ENCODE peak calls at places on chromosome 16, in four cellular contexts. J is left ventricle myocardium inferior, A is prostate gland, V is mucosa of descending colon. Y is an unnamed sample.

GRCh38 chr16:1002399-1003161 is 21.0 kb downstream of the SOX8 start:
- DNase-seq in V (no peak), A (no peak), J (no peak), Y (peak)

GRCh38 chr16:83746611-83747010 is 61.2 kb upstream of the HSBP1 start:
- DNase-seq in V (no peak), J (no peak), A (no peak), Y (no peak)

GRCh38 chr16:50862818-50863672 is 121.2 kb downstream of the CYLD start:
- DNase-seq in A (no peak), J (no peak), V (no peak), Y (no peak)

GRCh38 chr16:25691519-25692091 is at the start of gene HS3ST4:
- DNase-seq in V (no peak), J (no peak), A (no peak), Y (no peak)

GRCh38 chr16:67957622-67958021 is 10.8 kb downstream of the SLC12A4 start:
- DNase-seq in V (no peak), A (no peak), J (no peak), Y (no peak)

GRCh38 chr16:47697826-47698225 is 236.7 kb downstream of the PHKB start:
- DNase-seq in V (no peak), J (no peak), A (no peak), Y (no peak)

GRCh38 chr16:56574625-56575024 is 9.8 kb downstream of the MT4 start:
- DNase-seq in V (no peak), J (no peak), A (no peak), Y (no peak)

GRCh38 chr16:49281843-49282642 is 405 bp upstream of the CBLN1 start:
- DNase-seq in A (peak), V (peak), J (peak), Y (peak)

GRCh38 chr16:55255890-55256289 is 68.1 kb upstream of the IRX6 start:
- DNase-seq in A (no peak), V (no peak), J (no peak), Y (no peak)

GRCh38 chr16:64629622-64630021 is 492.2 kb downstream of the CDH11 start:
- DNase-seq in A (no peak), J (no peak), V (no peak), Y (peak)

GRCh38 chr16:8885674-8886592 is 3.8 kb downstream of the LITAFD start:
- DNase-seq in J (no peak), V (peak), A (no peak), Y (no peak)

GRCh38 chr16:1435921-1436697 is 5.2 kb downstream of the PERCC1 start:
- DNase-seq in A (no peak), V (no peak), J (no peak), Y (no peak)

GRCh38 chr16:16881771-16882170 is 502.8 kb downstream of the NPIPA7 start:
- DNase-seq in V (no peak), J (no peak), A (no peak), Y (no peak)

GRCh38 chr16:27223701-27224100 is 20.4 kb downstream of the KDM8 start:
- DNase-seq in A (no peak), V (peak), J (no peak), Y (no peak)

GRCh38 chr16:68367034-68367433 is 56.2 kb downstream of the PRMT7 start:
- DNase-seq in J (no peak), A (no peak), V (peak), Y (peak)

GRCh38 chr16:63289834-63290460 is 1253.7 kb upstream of the CDH8 start:
- DNase-seq in V (no peak), J (no peak), A (no peak), Y (peak)

GRCh38 chr16:64669573-64669972 is 452.3 kb downstream of the CDH11 start:
- DNase-seq in A (no peak), J (no peak), V (no peak), Y (no peak)

GRCh38 chr16:1996175-1996574 is 6.4 kb downstream of the SYNGR3 start:
- DNase-seq in V (no peak), A (no peak), J (no peak), Y (no peak)

GRCh38 chr16:49920397-49920796 is 64.5 kb upstream of the ZNF423 start:
- DNase-seq in J (no peak), V (no peak), A (no peak), Y (no peak)

GRCh38 chr16:19532601-19533000 is 8.9 kb downstream of the CCP110 start:
- DNase-seq in J (no peak), V (no peak), A (no peak), Y (no peak)

DNA sequence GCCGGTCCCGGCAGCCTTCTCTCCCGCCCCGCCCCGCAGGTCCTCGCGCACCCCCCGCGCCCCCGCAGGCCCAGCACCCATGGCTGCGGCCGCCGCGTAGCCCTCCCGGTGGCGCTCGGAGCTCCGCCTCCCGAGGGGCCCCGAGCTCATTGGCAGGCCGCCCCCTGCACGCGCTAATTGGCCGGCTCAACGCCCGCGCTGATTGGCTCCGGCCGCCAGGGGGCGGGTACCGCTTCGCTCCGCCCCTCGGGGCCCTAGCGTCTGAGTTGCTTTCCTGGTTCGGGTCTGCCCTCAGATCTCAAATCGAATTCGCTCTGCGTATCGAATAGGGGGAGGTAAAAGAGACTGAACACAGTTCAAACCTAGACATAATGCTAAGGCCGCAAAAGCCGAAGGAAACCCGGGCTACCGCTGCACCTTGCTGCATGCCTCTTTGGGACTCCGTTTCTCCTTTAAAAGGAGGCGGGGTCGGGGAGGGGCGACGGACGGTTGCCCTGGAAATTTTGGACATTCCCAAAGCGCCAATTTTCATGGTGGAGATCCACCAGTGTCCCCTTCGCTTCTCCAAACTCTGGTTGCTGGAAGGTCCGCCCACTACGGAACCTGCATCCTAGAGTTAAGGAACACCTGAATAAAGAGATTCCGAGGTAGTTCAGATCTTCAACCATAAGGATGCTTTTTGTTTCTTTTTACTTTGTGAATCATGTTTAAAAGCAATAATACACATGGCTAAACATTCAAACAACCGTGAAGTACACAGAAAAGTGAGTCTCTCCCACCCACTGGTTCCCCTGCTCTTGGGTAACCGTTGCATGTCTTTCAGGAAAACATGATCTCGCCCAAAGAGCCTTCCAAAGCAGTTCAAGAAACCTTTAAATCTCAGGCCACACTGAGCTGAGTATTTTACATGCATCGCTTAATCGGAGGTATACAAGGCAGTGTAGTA is at the start of gene DEXI:
- DNase-seq in V (peak), J (peak), A (peak), Y (peak)
- TF ChIP-seq CTCF in V (peak), J (peak), A (peak), Y (no peak)

GRCh38 chr16:57955572-57955971 is 15.4 kb downstream of the CNGB1 start:
- DNase-seq in A (peak), V (peak), J (no peak), Y (no peak)
- TF ChIP-seq CTCF in A (peak), V (no peak), J (no peak), Y (no peak)

GRCh38 chr16:87815567-87815966 is 49.8 kb upstream of the KLHDC4 start:
- DNase-seq in J (no peak), A (no peak), V (no peak), Y (no peak)
- TF ChIP-seq CTCF in J (no peak), A (no peak), V (no peak), Y (no peak)

GRCh38 chr16:29898135-29898534 is 1.2 kb downstream of the SEZ6L2 start:
- DNase-seq in A (no peak), V (no peak), J (no peak), Y (no peak)

GRCh38 chr16:29900888-29901606 is 759 bp downstream of the ASPHD1 start:
- DNase-seq in J (no peak), V (no peak), A (no peak), Y (peak)

GRCh38 chr16:29898786-29899515 is 399 bp downstream of the SEZ6L2 start:
- DNase-seq in V (no peak), J (no peak), A (no peak), Y (no peak)

GRCh38 chr16:29900102-29900887 is at the start of gene ASPHD1:
- DNase-seq in A (peak), V (peak), J (peak), Y (peak)

GRCh38 chr16:29899516-29900101 is at the start of gene SEZ6L2:
- DNase-seq in A (peak), J (peak), V (peak), Y (peak)
- TF ChIP-seq CTCF in A (peak), J (no peak), V (no peak), Y (peak)

DNA sequence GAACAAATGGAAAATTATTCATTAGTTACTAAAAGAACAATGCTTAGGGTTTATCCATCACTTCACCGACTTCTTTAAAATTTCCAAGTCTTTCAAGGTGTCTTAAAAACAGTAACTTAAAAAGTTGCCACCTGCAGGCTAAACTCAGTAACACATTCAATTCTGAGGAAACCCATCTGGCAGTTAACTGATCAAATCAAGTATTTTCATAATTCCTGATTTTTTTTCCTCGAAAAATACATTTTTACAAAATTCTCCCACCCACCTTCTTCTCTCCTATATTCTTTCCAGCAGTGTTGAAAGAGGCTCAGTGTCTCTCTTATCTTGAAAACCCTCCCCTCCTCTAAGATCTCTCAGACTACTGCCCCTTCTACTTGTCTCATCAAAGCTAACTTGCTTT is 29.9 kb downstream of the PARN start:
- DNase-seq in V (no peak), J (no peak), A (no peak), Y (peak)
- TF ChIP-seq CTCF in V (no peak), J (peak), A (peak), Y (peak)

Y was measured in AG10803.